ENCODE peak calls at places on chromosomes 5 and 9, in nine cellular contexts. G is adrenal gland, F is ovary, S is cardiac fibroblast, A is BJ, O is pancreas, V is tibial nerve, H is upper lobe of right lung, Z is mucosa of descending colon. M is an unnamed sample.

GRCh38 chr5:15203376-15203775 is 296.6 kb upstream of the FBXL7 start:
- DNase-seq in G (no peak), F (no peak), S (no peak), A (peak; percentile 20), O (no peak), V (no peak), H (no peak), Z (no peak), M (no peak)

GRCh38 chr5:73624888-73625287 is 1.1 kb upstream of the ARHGEF28 start:
- DNase-seq in G (no peak), F (no peak), S (no peak), A (no peak), O (no peak), V (no peak), H (no peak), Z (peak; percentile 43), M (no peak)

GRCh38 chr5:375336-375920 is 53.9 kb downstream of the AHRR start:
- DNase-seq in G (peak; percentile 11), F (no peak), S (no peak), A (no peak), O (no peak), V (no peak), H (peak; percentile 56), Z (peak; percentile 17), M (peak; percentile 70)

GRCh38 chr5:124973613-124974130 is 227.2 kb upstream of the ZNF608 start:
- DNase-seq in G (no peak), F (no peak), S (no peak), A (no peak), O (no peak), V (no peak), H (no peak), Z (no peak), M (no peak)

GRCh38 chr5:126354012-126354856 is 69.0 kb upstream of the GRAMD2B start:
- DNase-seq in G (no peak), F (no peak), S (peak; percentile 96), A (peak; percentile 96), O (no peak), V (no peak), H (no peak), Z (no peak), M (no peak)

GRCh38 chr5:141704782-141705297 is 22.8 kb upstream of the ARAP3 start:
- DNase-seq in G (no peak), F (no peak), S (no peak), A (no peak), O (no peak), V (no peak), H (no peak), Z (no peak), M (no peak)

GRCh38 chr5:154830219-154830595 is 20.2 kb downstream of the FAXDC2 start:
- DNase-seq in G (no peak), F (no peak), S (no peak), A (no peak), O (no peak), V (no peak), H (no peak), Z (no peak), M (no peak)

GRCh38 chr9:94872921-94873511 is 146.5 kb downstream of the AOPEP start:
- DNase-seq in G (no peak), F (no peak), S (peak; percentile 74), A (no peak), O (no peak), V (no peak), H (no peak), Z (no peak), M (no peak)

GRCh38 chr9:22009563-22009867 is 410 bp upstream of the CDKN2B start:
- DNase-seq in G (no peak), F (no peak), S (no peak), A (no peak), O (no peak), V (no peak), H (no peak), Z (no peak), M (no peak)

GRCh38 chr9:93541005-93541404 is 35.4 kb upstream of the PHF2 start:
- DNase-seq in G (no peak), F (no peak), S (no peak), A (no peak), O (no peak), V (no peak), H (no peak), Z (no peak), M (no peak)

GRCh38 chr9:93533863-93534262 is 42.5 kb upstream of the PHF2 start:
- DNase-seq in G (no peak), F (no peak), S (no peak), A (no peak), O (no peak), V (no peak), H (no peak), Z (no peak), M (no peak)

GRCh38 chr9:93536167-93536566 is 40.2 kb upstream of the PHF2 start:
- DNase-seq in G (no peak), F (no peak), S (no peak), A (no peak), O (no peak), V (no peak), H (no peak), Z (no peak), M (no peak)

GRCh38 chr9:93540305-93540704 is 36.1 kb upstream of the PHF2 start:
- DNase-seq in G (no peak), F (no peak), S (no peak), A (no peak), O (no peak), V (no peak), H (no peak), Z (no peak), M (no peak)

DNA sequence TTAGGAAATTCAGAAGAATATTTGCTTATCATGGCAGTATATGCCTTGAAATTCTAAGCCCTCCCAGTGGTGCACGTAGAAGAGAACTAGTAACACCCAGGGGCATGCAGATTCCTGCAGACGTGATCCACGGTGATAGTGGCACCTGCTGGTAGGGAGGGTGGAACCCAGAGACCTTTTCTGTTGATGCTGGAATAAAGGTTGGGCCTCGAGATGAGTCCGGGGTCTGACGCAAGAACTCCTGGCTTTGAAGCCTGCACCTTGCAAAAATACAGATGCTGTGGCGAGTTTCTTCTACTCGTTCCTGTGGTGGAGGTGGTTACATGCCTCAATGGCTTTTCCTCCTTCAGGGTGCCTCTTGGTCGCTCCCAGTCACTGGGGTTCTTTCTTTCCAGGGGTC is 39.5 kb upstream of the PHF2 start:
- DNase-seq in G (no peak), F (no peak), S (no peak), A (no peak), O (no peak), V (no peak), H (no peak), Z (no peak), M (no peak)
- TF ChIP-seq CTCF in G (no peak), F (no peak), S (no peak), A (no peak), O (no peak), V (no peak), H (no peak), Z (no peak), M (no peak)

DNA sequence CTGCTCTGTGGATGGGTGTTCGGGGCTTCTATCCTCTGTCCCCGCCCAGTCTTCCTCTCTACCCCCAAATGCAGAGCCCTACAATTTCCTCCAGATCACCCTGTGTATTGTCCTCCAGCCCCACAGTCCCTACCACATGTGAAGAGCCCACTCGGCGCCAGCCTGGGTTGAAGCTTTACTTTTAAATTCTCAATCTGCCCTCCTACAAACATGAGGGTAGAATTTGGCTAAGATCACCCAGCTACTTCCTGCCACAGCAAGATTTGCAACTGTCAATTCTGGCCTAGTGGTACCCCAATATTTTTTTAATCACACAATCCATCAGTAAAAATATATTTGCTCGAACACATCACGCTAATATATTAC is 3.9 kb downstream of the AKNA start:
- DNase-seq in G (no peak), F (no peak), S (no peak), A (no peak), O (no peak), V (no peak), H (no peak), Z (peak; percentile 14), M (no peak)
- H3K4me3 ChIP-seq in G (no peak overlapping the region), F (no peak overlapping the region), S (no peak overlapping the region), A (no peak overlapping the region), O (no peak overlapping the region), V (no peak overlapping the region), H (peak overlapping the region; percentile 10), Z (no peak overlapping the region), M (no peak overlapping the region)

GRCh38 chr5:74639538-74640449 is 734 bp downstream of the ENC1 start:
- DNase-seq in G (peak; percentile 54), F (no peak), S (peak; percentile 60), A (no peak), O (peak; percentile 72), V (no peak), H (peak; percentile 81), Z (peak; percentile 75), M (no peak)
- TF ChIP-seq CTCF in G (no peak), F (no peak), S (peak; percentile 37), A (peak; percentile 36), O (no peak), V (no peak), H (no peak), Z (no peak), M (no peak)

GRCh38 chr9:107486674-107487520 is 2.7 kb downstream of the KLF4 start:
- DNase-seq in G (no peak), F (peak; percentile 20), S (no peak), A (no peak), O (no peak), V (no peak), H (no peak), Z (peak; percentile 63), M (no peak)

GRCh38 chr9:107489687-107490605 is at the start of gene KLF4:
- DNase-seq in G (peak; percentile 92), F (peak; percentile 91), S (peak; percentile 98), A (peak; percentile 47), O (peak; percentile 92), V (peak; percentile 94), H (peak; percentile 94), Z (peak; percentile 94), M (peak; percentile 92)

GRCh38 chr9:107489144-107489673 is 360 bp downstream of the KLF4 start:
- DNase-seq in G (peak; percentile 47), F (no peak), S (no peak), A (no peak), O (no peak), V (no peak), H (no peak), Z (no peak), M (no peak)

GRCh38 chr9:107487521-107488399 is 1.8 kb downstream of the KLF4 start:
- DNase-seq in G (peak; percentile 56), F (peak; percentile 60), S (peak; percentile 73), A (no peak), O (peak; percentile 70), V (peak; percentile 45), H (peak; percentile 82), Z (peak; percentile 81), M (peak; percentile 52)

DNA sequence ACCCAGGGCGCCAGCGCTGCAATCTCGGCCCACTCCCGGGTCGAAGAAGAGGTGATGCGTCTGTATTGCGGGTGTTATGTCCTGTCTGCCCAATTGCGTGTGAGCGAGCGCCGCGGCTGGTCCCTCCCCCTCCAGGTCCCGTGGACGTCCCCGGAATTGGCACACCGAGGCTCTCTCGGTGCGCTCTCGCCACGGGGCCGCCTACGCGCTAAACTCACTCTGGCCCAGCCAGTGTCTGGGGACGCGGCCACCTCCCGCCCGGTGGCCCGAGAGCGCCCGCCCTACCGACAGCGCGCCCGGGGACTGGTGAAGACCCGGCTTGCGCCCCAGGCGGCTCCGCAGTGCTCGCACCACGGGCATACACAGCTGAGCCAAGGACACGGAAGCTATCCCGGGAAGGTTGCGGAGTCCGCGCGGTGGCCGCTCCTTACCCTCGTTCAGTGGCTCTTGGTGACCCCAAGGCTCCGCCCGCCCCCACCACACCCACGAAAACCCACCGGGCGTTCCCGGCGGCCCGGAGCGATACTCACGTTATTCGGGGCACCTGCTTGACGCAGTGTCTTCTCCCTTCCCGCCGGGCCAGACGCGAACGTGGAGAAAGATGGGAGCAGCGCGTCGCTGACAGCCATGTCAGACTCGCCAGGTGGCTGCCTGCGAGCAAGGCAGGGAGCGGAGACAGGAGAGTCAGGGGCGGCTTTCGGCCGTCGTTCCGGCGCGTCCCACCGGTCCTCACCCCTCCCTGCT is 997 bp downstream of the KLF4 start:
- DNase-seq in G (peak; percentile 72), F (peak; percentile 72), S (peak; percentile 76), A (no peak), O (peak; percentile 81), V (peak; percentile 76), H (peak; percentile 91), Z (peak; percentile 85), M (peak; percentile 84)
- H3K4me3 ChIP-seq in G (peak overlapping the region; percentile 26), F (peak overlapping the region; percentile 64), S (peak overlapping the region; percentile 94), A (peak overlapping the region; percentile 93), O (peak overlapping the region; percentile 65), V (peak overlapping the region; percentile 55), H (peak overlapping the region; percentile 77), Z (peak overlapping the region; percentile 67), M (peak overlapping the region; percentile 90)